ENCODE peak calls at places on chromosomes 5 and 9, in four cellular contexts. K, Z, N and G are unnamed samples.

GRCh38 chr9:84928419-84928818 is 258.9 kb downstream of the NTRK2 start:
- DNase-seq in N (no peak), Z (no peak), K (no peak), G (no peak)

GRCh38 chr9:68951879-68952659 is 61.8 kb downstream of the PRKACG start:
- DNase-seq in Z (no peak), N (peak), K (no peak), G (no peak)

GRCh38 chr5:1274471-1274870 is 20.4 kb downstream of the TERT start:
- DNase-seq in K (no peak), Z (peak), N (no peak), G (no peak)

GRCh38 chr5:43631182-43631910 is 28.4 kb downstream of the NNT start:
- DNase-seq in K (peak), N (peak), Z (peak), G (no peak)

GRCh38 chr9:70421272-70422180 is 7.1 kb upstream of the KLF9 start:
- DNase-seq in K (no peak), Z (no peak), N (no peak), G (no peak)

GRCh38 chr5:67353500-67353931 is 156.9 kb upstream of the CD180 start:
- DNase-seq in N (no peak), Z (no peak), K (no peak), G (no peak)

GRCh38 chr5:53017383-53017782 is 28.2 kb downstream of the ITGA2 start:
- DNase-seq in Z (no peak), N (no peak), K (no peak), G (no peak)

GRCh38 chr5:151628112-151628823 is 37.1 kb upstream of the FAT2 start:
- DNase-seq in Z (no peak), K (no peak), N (no peak), G (no peak)

GRCh38 chr5:124342027-124342471 is 404.4 kb downstream of the ZNF608 start:
- DNase-seq in Z (no peak), K (no peak), N (no peak), G (no peak)

GRCh38 chr5:83724915-83725314 is 4.3 kb upstream of the HAPLN1 start:
- DNase-seq in N (no peak), Z (no peak), K (no peak), G (no peak)

GRCh38 chr5:83724001-83724400 is 3.3 kb upstream of the HAPLN1 start:
- DNase-seq in N (no peak), Z (no peak), K (no peak), G (no peak)

GRCh38 chr5:83729389-83729788 is 8.7 kb upstream of the HAPLN1 start:
- DNase-seq in K (no peak), Z (no peak), N (no peak), G (no peak)

GRCh38 chr5:83731638-83732037 is 11.0 kb upstream of the HAPLN1 start:
- DNase-seq in K (no peak), Z (no peak), N (no peak), G (no peak)

DNA sequence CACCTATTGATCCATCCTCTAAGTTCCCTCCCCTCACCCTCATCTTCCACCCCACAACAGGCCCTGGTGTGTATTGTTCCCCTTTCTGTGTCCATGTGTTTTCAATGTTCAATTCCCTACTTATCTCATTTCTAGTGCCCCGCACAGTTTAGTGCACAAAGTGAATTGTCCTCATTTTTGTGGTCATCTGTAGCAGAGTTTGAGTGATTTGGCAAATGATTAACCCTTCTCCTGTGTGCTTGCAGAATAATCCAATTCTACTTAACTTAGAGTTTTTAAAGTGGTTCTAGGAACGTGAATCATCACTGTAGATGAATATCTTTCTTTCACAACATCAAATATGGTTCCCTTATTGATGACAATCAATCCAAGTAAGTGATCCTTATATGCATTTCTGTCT is 6.3 kb upstream of the HAPLN1 start:
- DNase-seq in Z (no peak), N (no peak), K (no peak), G (no peak)
- TF ChIP-seq SPI1 in Z (no peak), N (no peak), K (no peak), G (no peak)

GRCh38 chr9:110156416-110156815 is 51.5 kb downstream of the C9orf152 start:
- DNase-seq in N (no peak), Z (no peak), K (no peak), G (no peak)

GRCh38 chr9:110157812-110158629 is 49.9 kb downstream of the C9orf152 start:
- DNase-seq in Z (no peak), K (no peak), N (no peak), G (no peak)

GRCh38 chr9:110155744-110156143 is 52.2 kb downstream of the C9orf152 start:
- DNase-seq in N (no peak), K (no peak), Z (no peak), G (no peak)

GRCh38 chr9:110160163-110160562 is 47.8 kb downstream of the C9orf152 start:
- DNase-seq in Z (no peak), N (no peak), K (no peak), G (no peak)

DNA sequence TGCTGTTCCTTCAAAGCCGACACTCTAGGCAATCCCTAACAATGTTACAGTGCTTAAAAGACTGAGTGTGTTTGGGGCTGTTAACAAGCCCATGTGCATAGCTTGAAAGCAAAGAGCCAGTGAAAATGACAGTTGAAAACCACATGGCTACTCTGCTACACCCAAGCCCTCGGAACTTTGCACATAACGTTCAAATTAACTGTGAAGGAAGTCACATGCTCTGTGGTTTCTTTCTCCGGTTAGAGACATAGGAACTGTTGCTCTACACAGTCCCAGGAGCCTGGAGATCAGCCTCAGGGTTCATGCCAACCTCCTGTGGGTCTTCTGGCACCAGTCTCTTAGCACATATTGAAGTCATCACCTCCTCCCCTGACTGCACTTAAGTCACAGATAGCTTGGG is 51.1 kb downstream of the C9orf152 start:
- DNase-seq in N (peak), K (no peak), Z (no peak), G (no peak)
- TF ChIP-seq SPI1 in N (no peak), K (no peak), Z (no peak), G (no peak)

GRCh38 chr5:61055434-61056006 is 106.7 kb downstream of the SMIM15 start:
- DNase-seq in Z (peak), K (peak), N (peak), G (peak)

GRCh38 chr5:61048534-61048933 is 103.5 kb downstream of the NDUFAF2 start:
- DNase-seq in K (no peak), Z (no peak), N (no peak), G (no peak)

GRCh38 chr5:61051267-61051666 is 106.3 kb downstream of the NDUFAF2 start:
- DNase-seq in K (no peak), N (no peak), Z (no peak), G (no peak)

GRCh38 chr5:61052870-61053269 is 107.9 kb downstream of the NDUFAF2 start:
- DNase-seq in N (no peak), Z (no peak), K (no peak), G (no peak)

GRCh38 chr5:61053937-61054336 is 108.3 kb downstream of the SMIM15 start:
- DNase-seq in K (no peak), Z (no peak), N (no peak), G (no peak)
- TF ChIP-seq SPI1 in K (no peak), Z (no peak), N (no peak), G (no peak)

DNA sequence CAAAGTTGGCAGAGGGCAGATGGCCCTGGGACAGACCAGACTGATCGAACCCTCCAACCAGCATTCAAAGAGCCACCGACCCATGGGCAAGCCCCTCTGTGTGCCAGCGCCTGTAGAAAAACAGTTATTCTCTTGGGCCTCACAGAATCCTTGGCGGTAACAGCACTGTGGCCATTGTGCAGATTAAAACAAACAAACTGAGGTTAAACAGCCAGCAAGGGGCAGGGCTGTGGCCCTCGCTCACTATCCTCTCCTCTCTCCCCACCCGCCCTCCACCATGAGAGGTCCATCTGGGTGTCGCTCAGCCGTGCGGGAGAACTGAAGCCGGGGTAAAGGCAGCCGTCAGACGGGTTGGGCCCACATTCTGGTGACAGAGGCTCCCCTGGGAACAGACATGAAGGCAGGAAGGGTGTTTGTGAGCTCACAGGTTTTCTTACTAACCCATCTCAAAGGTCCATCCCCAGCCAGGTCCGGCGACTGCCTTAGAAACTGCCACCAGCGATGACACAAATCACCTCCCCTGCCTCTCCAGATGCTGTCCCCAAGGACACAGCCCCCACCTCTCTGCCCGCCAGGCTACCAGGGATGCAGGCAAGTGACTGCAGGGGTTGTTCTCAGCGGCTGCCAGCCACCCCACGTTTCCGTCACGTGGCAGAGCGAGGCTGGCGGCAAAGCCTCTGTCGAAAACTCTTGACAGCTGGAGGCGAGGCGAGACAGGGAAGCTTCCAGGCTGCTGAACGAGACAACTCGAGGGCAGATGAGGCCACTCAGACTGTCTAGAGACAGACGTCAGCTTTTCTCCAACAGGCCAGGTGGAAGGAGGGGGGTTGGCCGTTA is 75.8 kb upstream of the SARDH start:
- DNase-seq in N (no peak), K (no peak), Z (no peak), G (no peak)
- TF ChIP-seq SPI1 in N (no peak), K (no peak), Z (no peak), G (no peak)

DNA sequence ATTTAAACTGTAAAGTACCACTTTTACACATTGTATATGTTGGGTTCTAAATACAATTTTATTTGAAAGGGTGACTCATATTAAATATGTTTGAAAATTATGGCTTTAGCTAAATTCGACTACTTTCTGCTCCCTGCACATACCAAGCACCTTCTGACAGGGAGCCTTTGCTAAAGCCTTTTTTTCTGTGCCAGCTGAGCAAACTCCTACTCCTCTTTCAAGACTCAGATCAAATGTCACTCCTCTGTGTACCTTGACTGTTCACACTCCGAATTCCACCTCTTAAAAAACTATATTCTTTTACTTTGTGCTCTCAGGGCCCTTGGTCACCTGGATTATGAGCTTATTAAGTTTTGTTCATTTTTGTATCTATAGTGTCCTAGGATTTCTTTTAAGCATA is 6.5 kb upstream of the OXCT1 start:
- DNase-seq in Z (no peak), K (no peak), N (no peak), G (no peak)
- TF ChIP-seq SPI1 in Z (no peak), K (no peak), N (no peak), G (no peak)

GRCh38 chr5:143557061-143557818 is 153.8 kb upstream of the NR3C1 start:
- DNase-seq in K (peak), N (no peak), Z (no peak), G (no peak)
- TF ChIP-seq SPI1 in K (peak), N (no peak), Z (no peak), G (no peak)

GRCh38 chr5:173035904-173036707 is 20.0 kb upstream of the CREBRF start:
- DNase-seq in K (peak), Z (no peak), N (no peak), G (no peak)
- TF ChIP-seq SPI1 in K (no peak), Z (no peak), N (no peak), G (peak)

GRCh38 chr9:91416086-91416712 is 7.4 kb downstream of the NFIL3 start:
- DNase-seq in N (no peak), Z (no peak), K (no peak), G (no peak)
- TF ChIP-seq SPI1 in N (no peak), Z (no peak), K (no peak), G (no peak)

GRCh38 chr5:125894383-125894782 is 528.8 kb upstream of the GRAMD2B start:
- DNase-seq in N (no peak), Z (no peak), K (no peak), G (no peak)
- TF ChIP-seq SPI1 in N (no peak), Z (no peak), K (no peak), G (no peak)